ENCODE peak calls at places on chromosomes 6 and 20, in ten cellular contexts. K is brain microvascular endothelial cell, P is AG10803, N is astrocyte of the cerebellum, C is lower leg skin, X is K562, V is tibial nerve, Z is pancreas, A is HL-60, H is cardiac muscle cell. L is an unnamed sample.

GRCh38 chr20:38872036-38872435 is 54.2 kb upstream of the FAM83D start:
- DNase-seq in H (no peak), Z (no peak), A (no peak), P (no peak), C (no peak), K (no peak), V (no peak), N (no peak), X (no peak), L (no peak)

GRCh38 chr6:38771111-38771694 is 56.1 kb downstream of the DNAH8 start:
- DNase-seq in A (no peak), H (no peak), V (no peak), C (no peak), Z (no peak), N (no peak), P (peak; percentile 3), K (no peak), X (no peak), L (no peak)

GRCh38 chr6:135243871-135244796 is 63.0 kb downstream of the MYB start:
- DNase-seq in A (no peak), H (no peak), N (no peak), P (no peak), X (no peak), V (no peak), C (no peak), K (no peak), Z (no peak), L (no peak)

GRCh38 chr6:149634315-149634714 is 14.2 kb downstream of the KATNA1 start:
- DNase-seq in K (no peak), X (no peak), A (no peak), C (no peak), P (no peak), N (no peak), H (no peak), V (no peak), Z (no peak), L (no peak)

GRCh38 chr6:154548130-154548830 is 37.8 kb upstream of the CNKSR3 start:
- DNase-seq in C (no peak), Z (peak; percentile 59), V (peak; percentile 19), X (no peak), N (peak; percentile 23), H (no peak), P (peak; percentile 2), A (no peak), K (peak; percentile 40), L (no peak)

GRCh38 chr20:478949-479429 is 16.7 kb upstream of the TBC1D20 start:
- DNase-seq in Z (no peak), C (peak; percentile 24), A (peak; percentile 51), X (peak; percentile 67), N (peak; percentile 61), K (peak; percentile 63), H (peak; percentile 65), V (no peak), P (peak; percentile 64), L (peak; percentile 41)

GRCh38 chr6:44035621-44036020 is 91.6 kb downstream of the MRPL14 start:
- DNase-seq in K (no peak), X (no peak), P (peak; percentile 73), N (no peak), V (no peak), A (peak; percentile 23), Z (no peak), C (no peak), H (no peak), L (no peak)

GRCh38 chr6:126118934-126119333 is 132.6 kb downstream of the TRMT11 start:
- DNase-seq in N (no peak), C (no peak), Z (no peak), H (no peak), P (no peak), V (no peak), X (no peak), A (no peak), K (peak; percentile 65), L (no peak)

GRCh38 chr6:16759646-16760535 is 1.4 kb downstream of the ATXN1 start:
- DNase-seq in Z (peak; percentile 88), P (peak; percentile 91), A (peak; percentile 78), V (peak; percentile 84), N (no peak), H (peak; percentile 89), X (peak; percentile 69), C (peak; percentile 88), K (peak; percentile 83), L (no peak)

GRCh38 chr6:16760536-16761468 is at the start of gene ATXN1:
- DNase-seq in H (peak; percentile 71), N (no peak), A (peak; percentile 60), C (peak; percentile 66), Z (no peak), P (peak; percentile 65), X (no peak), K (peak; percentile 70), V (peak; percentile 39), L (no peak)

GRCh38 chr6:16762547-16763477 is 1.6 kb upstream of the ATXN1 start:
- DNase-seq in H (peak; percentile 64), Z (peak; percentile 64), N (no peak), A (peak; percentile 49), P (peak; percentile 89), K (peak; percentile 83), X (peak; percentile 61), V (no peak), C (peak; percentile 64), L (no peak)

GRCh38 chr6:16762265-16762546 is 946 bp upstream of the ATXN1 start:
- DNase-seq in P (no peak), A (no peak), X (no peak), K (no peak), H (no peak), V (no peak), N (no peak), C (no peak), Z (no peak), L (no peak)

DNA sequence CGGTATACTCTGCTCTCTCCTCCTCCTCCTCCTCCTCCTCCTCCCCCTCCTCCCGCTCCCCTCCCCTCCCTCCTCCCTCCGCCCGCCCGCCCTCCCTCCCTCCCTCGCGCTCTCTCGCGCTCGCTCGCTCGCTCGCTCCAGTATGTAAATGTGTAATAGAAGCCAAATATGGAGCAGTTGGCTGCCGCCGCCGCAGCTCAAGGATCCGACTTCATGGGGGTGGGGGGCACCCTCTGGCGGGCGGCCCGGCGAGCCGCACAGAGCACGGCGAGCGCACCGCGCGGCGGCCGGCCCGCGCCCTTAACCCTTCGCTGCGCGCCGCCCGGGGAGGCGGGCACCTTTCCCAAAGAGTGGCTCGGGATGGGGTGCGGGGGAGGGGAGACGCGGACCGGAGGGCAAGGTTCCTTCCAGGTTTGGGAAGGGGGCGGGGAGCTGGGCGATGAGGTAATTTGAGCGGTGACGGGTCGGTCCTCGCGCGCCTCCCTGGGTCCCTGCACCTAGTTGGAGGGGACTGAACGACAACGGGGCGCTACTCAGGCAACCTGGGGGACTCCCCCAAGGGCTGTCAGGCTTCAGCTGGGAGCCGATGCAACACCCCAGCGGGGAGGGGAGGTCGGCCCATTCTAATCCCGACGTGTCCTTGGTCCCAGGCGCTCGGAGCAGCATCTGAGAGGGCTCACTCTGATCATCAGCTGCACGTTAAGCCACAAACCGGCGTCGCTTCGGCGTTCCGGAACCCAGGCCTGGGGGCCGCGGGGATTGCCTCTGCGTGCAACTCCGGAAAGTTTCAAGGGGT is 407 bp upstream of the ATXN1 start:
- DNase-seq in H (peak; percentile 95), N (no peak), X (peak; percentile 82), K (peak; percentile 90), P (peak; percentile 92), C (peak; percentile 84), A (peak; percentile 90), V (peak; percentile 61), Z (peak; percentile 92), L (no peak)
- TF ChIP-seq CTCF in H (peak; percentile 16), N (no peak), X (no peak), K (peak; percentile 30), P (no peak), C (no peak), A (no peak), V (peak; percentile 55), Z (no peak), L (peak; percentile 38)

GRCh38 chr6:163408352-163408991 is 6.0 kb upstream of the QKI start:
- DNase-seq in A (no peak), C (no peak), Z (no peak), N (no peak), X (no peak), H (no peak), P (no peak), K (no peak), V (no peak), L (no peak)

GRCh38 chr6:163406830-163407229 is 7.7 kb upstream of the QKI start:
- DNase-seq in C (no peak), K (no peak), A (no peak), H (no peak), X (no peak), V (no peak), Z (no peak), P (no peak), N (no peak), L (no peak)

GRCh38 chr6:163404825-163405265 is 9.7 kb upstream of the QKI start:
- DNase-seq in A (peak; percentile 80), V (no peak), X (no peak), C (peak; percentile 45), N (no peak), H (peak; percentile 35), P (peak; percentile 70), Z (no peak), K (no peak), L (no peak)

GRCh38 chr6:163406320-163406719 is 8.2 kb upstream of the QKI start:
- DNase-seq in X (no peak), V (no peak), C (no peak), Z (no peak), P (no peak), A (no peak), K (no peak), N (no peak), H (no peak), L (no peak)

GRCh38 chr6:163405412-163406309 is 8.9 kb upstream of the QKI start:
- DNase-seq in C (peak; percentile 64), A (peak; percentile 86), Z (peak; percentile 54), P (peak; percentile 43), V (no peak), K (no peak), N (no peak), H (peak; percentile 67), X (no peak), L (no peak)
- H3K4me3 ChIP-seq in C (no peak overlapping the region), A (peak overlapping the region; percentile 28), Z (peak overlapping the region; percentile 30), P (peak overlapping the region; percentile 44), V (peak overlapping the region; percentile 29), K (peak overlapping the region; percentile 29), N (peak overlapping the region; percentile 21), H (no peak overlapping the region), X (no peak overlapping the region), L (peak overlapping the region; percentile 6)

GRCh38 chr20:3739926-3740599 is 7.6 kb downstream of the HSPA12B start:
- DNase-seq in Z (no peak), C (no peak), H (no peak), A (no peak), K (no peak), X (peak; percentile 33), V (no peak), P (no peak), N (no peak), L (no peak)
- TF ChIP-seq CTCF in Z (no peak), C (no peak), H (no peak), A (no peak), K (no peak), X (no peak), V (no peak), P (no peak), N (no peak), L (no peak)

GRCh38 chr6:73042892-73043291 is 182.4 kb downstream of the KHDC1L start:
- DNase-seq in C (no peak), P (no peak), X (no peak), H (no peak), Z (no peak), V (no peak), A (no peak), K (no peak), N (no peak), L (no peak)

GRCh38 chr6:73036689-73037088 is 188.6 kb downstream of the KHDC1L start:
- DNase-seq in A (no peak), K (no peak), X (no peak), C (no peak), H (no peak), Z (no peak), N (no peak), V (no peak), P (no peak), L (no peak)

GRCh38 chr6:73043446-73043845 is 181.8 kb downstream of the KHDC1L start:
- DNase-seq in Z (no peak), X (no peak), A (no peak), V (no peak), H (no peak), C (no peak), N (peak; percentile 20), K (no peak), P (no peak), L (no peak)

GRCh38 chr6:73045609-73046008 is 179.7 kb downstream of the KHDC1L start:
- DNase-seq in Z (no peak), N (no peak), K (no peak), V (no peak), A (no peak), X (no peak), P (no peak), H (no peak), C (no peak), L (no peak)

GRCh38 chr6:73041051-73041450 is 184.2 kb downstream of the KHDC1L start:
- DNase-seq in C (no peak), X (no peak), A (no peak), H (no peak), Z (no peak), N (no peak), K (no peak), V (no peak), P (peak; percentile 30), L (no peak)
- H3K4me3 ChIP-seq in C (no peak overlapping the region), X (no peak overlapping the region), A (no peak overlapping the region), H (no peak overlapping the region), Z (no peak overlapping the region), N (no peak overlapping the region), K (no peak overlapping the region), V (no peak overlapping the region), P (no peak overlapping the region), L (no peak overlapping the region)

L was measured in GM12864.